ENCODE peak calls at places on chromosomes 12 and 14, in eight cellular contexts. Z is heart left ventricle, I is adrenal gland, J is Peyer's patch, U is esophagus squamous epithelium, P is psoas muscle, N is upper lobe of right lung, S is PC-9. G is an unnamed sample.

GRCh38 chr14:22476005-22476751 is 112.8 kb downstream of the DAD1 start:
- DNase-seq in Z (no peak), U (no peak), P (no peak), I (no peak), S (no peak), J (no peak), N (no peak), G (no peak)

GRCh38 chr14:88470542-88471440 is 84.0 kb downstream of the PTPN21 start:
- DNase-seq in Z (no peak), U (no peak), I (no peak), P (no peak), N (no peak), S (no peak), J (no peak), G (no peak)

GRCh38 chr14:98953544-98954346 is 318.3 kb downstream of the BCL11B start:
- DNase-seq in S (no peak), N (no peak), Z (no peak), I (peak; percentile 87), J (peak; percentile 77), U (no peak), P (peak; percentile 89), G (no peak)

GRCh38 chr12:43284441-43284840 is 267.6 kb downstream of the ADAMTS20 start:
- DNase-seq in S (no peak), N (no peak), P (no peak), J (no peak), U (no peak), Z (no peak), I (no peak), G (no peak)

GRCh38 chr12:19759229-19759628 is 319.9 kb downstream of the AEBP2 start:
- DNase-seq in Z (no peak), I (no peak), J (no peak), S (no peak), P (no peak), U (no peak), N (no peak), G (no peak)

GRCh38 chr12:122726056-122726558 is 4.5 kb downstream of the HCAR1 start:
- DNase-seq in J (peak; percentile 34), Z (no peak), N (no peak), I (no peak), S (peak; percentile 90), U (no peak), P (no peak), G (no peak)

GRCh38 chr12:25313591-25313990 is 62.9 kb upstream of the KRAS start:
- DNase-seq in P (no peak), Z (no peak), N (no peak), S (no peak), J (no peak), U (no peak), I (no peak), G (no peak)

GRCh38 chr14:26735811-26736210 is 138.0 kb upstream of the NOVA1 start:
- DNase-seq in I (no peak), U (no peak), N (no peak), S (no peak), J (no peak), P (no peak), Z (no peak), G (no peak)

GRCh38 chr12:1919284-1919683 is 832 bp upstream of the CACNA2D4 start:
- DNase-seq in N (no peak), I (no peak), Z (no peak), U (no peak), S (no peak), J (no peak), P (no peak), G (peak; percentile 80)

GRCh38 chr12:94498073-94498472 is 38.4 kb upstream of the CEP83 start:
- DNase-seq in J (no peak), P (no peak), I (no peak), Z (no peak), S (no peak), U (no peak), N (no peak), G (no peak)

GRCh38 chr14:33848706-33849454 is 102.0 kb downstream of the EGLN3 start:
- DNase-seq in Z (peak; percentile 69), I (peak; percentile 53), S (peak; percentile 51), U (no peak), P (peak; percentile 32), N (no peak), J (peak; percentile 81), G (peak; percentile 91)

GRCh38 chr12:76909290-76909689 is 30.5 kb upstream of the CSRP2 start:
- DNase-seq in S (no peak), I (no peak), Z (no peak), U (no peak), N (no peak), J (no peak), P (no peak), G (no peak)

GRCh38 chr12:56521209-56521589 is 421 bp upstream of the RBMS2 start:
- DNase-seq in S (no peak), I (peak; percentile 16), P (no peak), Z (no peak), J (no peak), U (no peak), N (peak; percentile 76), G (no peak)

GRCh38 chr14:104384776-104385071 is 194.8 kb upstream of the C14orf180 start:
- DNase-seq in J (peak; percentile 32), S (no peak), I (no peak), Z (no peak), N (peak; percentile 26), U (no peak), P (no peak), G (peak; percentile 5)

DNA sequence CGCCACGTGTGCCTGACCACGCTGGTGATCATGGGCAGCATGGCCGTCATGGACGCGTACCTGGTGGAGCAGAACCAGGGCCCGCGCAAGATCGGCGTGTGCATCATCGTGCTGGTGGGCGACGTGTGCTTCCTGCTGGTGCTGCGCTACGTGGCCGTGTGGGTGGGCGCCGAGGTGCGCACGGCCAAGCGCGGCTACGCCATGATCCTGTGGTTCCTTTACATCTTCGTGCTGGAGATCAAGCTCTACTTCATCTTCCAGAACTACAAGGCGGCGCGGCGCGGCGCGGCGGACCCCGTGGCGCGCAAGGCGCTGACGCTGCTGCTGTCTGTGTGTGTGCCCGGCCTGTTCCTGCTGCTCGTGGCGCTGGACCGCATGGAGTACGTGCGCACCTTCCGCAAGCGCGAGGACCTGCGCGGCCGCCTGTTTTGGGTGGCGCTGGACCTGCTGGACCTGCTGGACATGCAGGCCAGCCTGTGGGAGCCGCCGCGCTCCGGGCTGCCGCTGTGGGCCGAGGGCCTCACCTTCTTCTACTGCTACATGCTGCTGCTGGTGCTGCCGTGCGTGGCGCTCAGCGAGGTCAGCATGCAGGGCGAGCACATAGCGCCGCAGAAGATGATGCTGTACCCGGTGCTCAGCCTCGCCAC is 2.6 kb downstream of the TMEM121 start:
- DNase-seq in U (no peak), P (no peak), N (peak; percentile 66), Z (no peak), S (no peak), I (no peak), J (no peak), G (no peak)
- H3K4me3 ChIP-seq in U (peak overlapping the region; percentile 81), P (peak overlapping the region; percentile 77), N (peak overlapping the region; percentile 64), Z (peak overlapping the region; percentile 72), S (no peak overlapping the region), I (no peak overlapping the region), J (peak overlapping the region; percentile 66), G (no peak overlapping the region)

GRCh38 chr12:7209958-7210357 is 20.5 kb downstream of the PEX5 start:
- DNase-seq in I (no peak), Z (no peak), J (no peak), U (no peak), P (no peak), N (no peak), S (no peak), G (no peak)

GRCh38 chr12:7210642-7211151 is 21.2 kb downstream of the PEX5 start:
- DNase-seq in Z (no peak), U (no peak), J (no peak), I (no peak), N (no peak), P (no peak), S (no peak), G (no peak)

GRCh38 chr12:7206691-7207090 is 17.2 kb downstream of the PEX5 start:
- DNase-seq in N (no peak), Z (no peak), P (no peak), U (no peak), J (no peak), I (no peak), S (no peak), G (no peak)

GRCh38 chr12:7205091-7205490 is 15.6 kb downstream of the PEX5 start:
- DNase-seq in Z (no peak), U (no peak), N (no peak), I (no peak), J (no peak), P (no peak), S (no peak), G (no peak)

GRCh38 chr12:7207866-7208612 is 18.6 kb downstream of the PEX5 start:
- DNase-seq in J (peak; percentile 52), I (no peak), U (no peak), Z (no peak), S (no peak), P (peak; percentile 33), N (no peak), G (no peak)
- H3K36me3 ChIP-seq in J (peaks cover 82% of the 10 kb centered on the region), I (peaks cover 59% of the 10 kb centered on the region), U (peaks cover 100% of the 10 kb centered on the region), Z (peaks cover 89% of the 10 kb centered on the region), S (peaks cover 76% of the 10 kb centered on the region), P (peaks cover 95% of the 10 kb centered on the region), N (peaks cover 73% of the 10 kb centered on the region), G (peaks cover 60% of the 10 kb centered on the region)

GRCh38 chr14:73662439-73663056 is 17.8 kb downstream of the DNAL1 start:
- DNase-seq in U (no peak), I (peak; percentile 65), J (no peak), N (no peak), Z (no peak), P (peak; percentile 31), S (peak; percentile 93), G (peak; percentile 31)
- TF ChIP-seq CTCF in U (peak; percentile 65), I (peak; percentile 55), J (peak; percentile 10), N (no peak), Z (no peak), P (peak; percentile 34), S (peak; percentile 64), G (peak; percentile 21)

GRCh38 chr12:46367351-46368029 is 5.1 kb downstream of the SLC38A2 start:
- DNase-seq in S (no peak), J (no peak), I (no peak), Z (no peak), N (no peak), U (no peak), P (no peak), G (no peak)

GRCh38 chr12:46364777-46365580 is 7.6 kb downstream of the SLC38A2 start:
- DNase-seq in Z (peak; percentile 64), P (no peak), U (no peak), J (peak; percentile 70), N (no peak), S (peak; percentile 68), I (peak; percentile 81), G (no peak)

GRCh38 chr12:46365951-46366379 is 6.6 kb downstream of the SLC38A2 start:
- DNase-seq in Z (no peak), U (no peak), N (no peak), S (no peak), I (no peak), P (no peak), J (no peak), G (no peak)

GRCh38 chr12:46368138-46368537 is 4.4 kb downstream of the SLC38A2 start:
- DNase-seq in U (no peak), Z (no peak), J (no peak), N (no peak), I (no peak), S (no peak), P (no peak), G (no peak)

DNA sequence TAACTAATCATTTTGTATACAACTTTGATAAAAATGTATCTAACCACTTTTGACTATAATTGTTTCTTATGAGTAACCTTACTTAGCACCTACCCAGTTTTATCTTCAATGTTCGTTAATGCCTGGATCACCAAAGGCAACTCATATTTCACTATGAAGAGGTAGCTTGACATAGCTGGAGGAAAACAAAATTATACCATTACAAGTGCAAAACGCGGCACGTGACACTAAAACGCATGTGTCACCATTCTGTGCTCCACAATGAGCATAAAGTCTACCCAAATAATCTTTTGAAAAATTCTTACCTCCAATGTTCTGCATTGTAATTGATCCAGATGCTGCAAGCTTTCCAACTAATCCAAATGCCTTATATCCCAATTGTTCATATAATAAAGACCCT is 5.8 kb downstream of the SLC38A2 start:
- DNase-seq in J (no peak), Z (no peak), N (no peak), U (no peak), P (no peak), S (no peak), I (no peak), G (no peak)
- H3K4me3 ChIP-seq in J (no peak overlapping the region), Z (peak overlapping the region; percentile 4), N (peak overlapping the region; percentile 92), U (peak overlapping the region; percentile 86), P (peak overlapping the region; percentile 94), S (peak overlapping the region; percentile 94), I (no peak overlapping the region), G (no peak overlapping the region)